ENCODE peak calls at places on chromosomes 5 and 9, in five cellular contexts. U, G, H, Z and Y are unnamed samples.

GRCh38 chr9:92887880-92888338 is 10.1 kb upstream of the ZNF484 start:
- DNase-seq in U (no peak), G (no peak), H (no peak), Z (no peak), Y (no peak)

GRCh38 chr9:12853021-12853420 is 78.2 kb downstream of the LURAP1L start:
- DNase-seq in U (no peak), G (no peak), H (no peak), Z (no peak), Y (no peak)

GRCh38 chr9:2157277-2158105 is 142.3 kb downstream of the SMARCA2 start:
- DNase-seq in U (no peak), G (no peak), H (no peak), Z (no peak), Y (no peak)

GRCh38 chr9:107717608-107718314 is 228.2 kb upstream of the KLF4 start:
- DNase-seq in U (no peak), G (no peak), H (no peak), Z (no peak), Y (no peak)

GRCh38 chr5:113487779-113488644 is at the start of gene MCC:
- DNase-seq in U (no peak), G (peak; percentile 66), H (no peak), Z (peak; percentile 53), Y (peak; percentile 73)

GRCh38 chr5:177005619-177006264 is 837 bp downstream of the UIMC1 start:
- DNase-seq in U (peak; percentile 73), G (no peak), H (no peak), Z (peak; percentile 54), Y (peak; percentile 32)

GRCh38 chr5:146816775-146817387 is 61.7 kb downstream of the PPP2R2B start:
- DNase-seq in U (no peak), G (no peak), H (no peak), Z (no peak), Y (no peak)

GRCh38 chr5:177520906-177521513 is 4.2 kb upstream of the DDX41 start:
- DNase-seq in U (no peak), G (no peak), H (no peak), Z (no peak), Y (no peak)

GRCh38 chr5:173693670-173694069 is 77.2 kb upstream of the BOD1 start:
- DNase-seq in U (peak; percentile 48), G (no peak), H (no peak), Z (peak; percentile 66), Y (no peak)

GRCh38 chr9:135287627-135288026 is 192.0 kb upstream of the PPP1R26 start:
- DNase-seq in U (no peak), G (no peak), H (no peak), Z (no peak), Y (no peak)

GRCh38 chr9:121498487-121499176 is 1.0 kb downstream of the GGTA1 start:
- DNase-seq in U (no peak), G (no peak), H (no peak), Z (no peak), Y (no peak)

GRCh38 chr5:9781882-9782281 is 151.7 kb upstream of the TAS2R1 start:
- DNase-seq in U (no peak), G (no peak), H (no peak), Z (no peak), Y (no peak)

GRCh38 chr5:96332535-96333396 is 100.3 kb downstream of the PCSK1 start:
- DNase-seq in U (no peak), G (no peak), H (no peak), Z (no peak), Y (no peak)

GRCh38 chr5:161846731-161847130 is 1.2 kb upstream of the GABRA1 start:
- DNase-seq in U (no peak), G (no peak), H (no peak), Z (no peak), Y (no peak)

GRCh38 chr9:130410443-130410842 is 34.3 kb upstream of the ASS1 start:
- DNase-seq in U (no peak), G (no peak), H (no peak), Z (no peak), Y (no peak)

GRCh38 chr5:101675510-101675909 is 620.6 kb downstream of the SLCO4C1 start:
- DNase-seq in U (no peak), G (no peak), H (no peak), Z (no peak), Y (no peak)

GRCh38 chr5:9348296-9348996 is 197.4 kb downstream of the SEMA5A start:
- DNase-seq in U (no peak), G (no peak), H (no peak), Z (no peak), Y (no peak)

GRCh38 chr5:54829686-54830085 is 155.7 kb downstream of the ESM1 start:
- DNase-seq in U (no peak), G (no peak), H (no peak), Z (no peak), Y (no peak)

GRCh38 chr9:19231126-19232035 is 888 bp downstream of the DENND4C start:
- DNase-seq in U (peak; percentile 24), G (no peak), H (no peak), Z (no peak), Y (no peak)

GRCh38 chr5:127950707-127951356 is 132.7 kb upstream of the SLC12A2 start:
- DNase-seq in U (no peak), G (no peak), H (no peak), Z (no peak), Y (no peak)

GRCh38 chr9:20479419-20480155 is 142.7 kb downstream of the MLLT3 start:
- DNase-seq in U (no peak), G (no peak), H (peak; percentile 44), Z (no peak), Y (no peak)

GRCh38 chr9:101739311-101739710 is 864 bp upstream of the GRIN3A start:
- DNase-seq in U (no peak), G (no peak), H (no peak), Z (no peak), Y (no peak)

GRCh38 chr9:106322741-106323140 is 540.2 kb upstream of the ZNF462 start:
- DNase-seq in U (no peak), G (no peak), H (no peak), Z (no peak), Y (no peak)

GRCh38 chr5:5374034-5374715 is 48.3 kb upstream of the ICE1 start:
- DNase-seq in U (peak; percentile 35), G (no peak), H (no peak), Z (no peak), Y (no peak)

GRCh38 chr5:163397368-163397767 is 40.0 kb upstream of the CCNG1 start:
- DNase-seq in U (no peak), G (no peak), H (no peak), Z (no peak), Y (no peak)

GRCh38 chr5:6710551-6711318 is 2.5 kb upstream of the TENT4A start:
- DNase-seq in U (no peak), G (no peak), H (no peak), Z (no peak), Y (no peak)

GRCh38 chr9:76818271-76818670 is 54.0 kb downstream of the PCA3 start:
- DNase-seq in U (peak; percentile 4), G (peak; percentile 29), H (no peak), Z (peak; percentile 15), Y (peak; percentile 91)

GRCh38 chr5:10460252-10460906 is 18.7 kb downstream of the ROPN1L start:
- DNase-seq in U (no peak), G (no peak), H (no peak), Z (no peak), Y (no peak)

GRCh38 chr9:127919253-127919815 is 2.5 kb upstream of the ST6GALNAC4 start:
- DNase-seq in U (peak; percentile 72), G (no peak), H (no peak), Z (peak; percentile 87), Y (peak; percentile 99)

GRCh38 chr9:134049236-134049635 is 18.6 kb downstream of the BRD3 start:
- DNase-seq in U (no peak), G (no peak), H (no peak), Z (no peak), Y (no peak)

DNA sequence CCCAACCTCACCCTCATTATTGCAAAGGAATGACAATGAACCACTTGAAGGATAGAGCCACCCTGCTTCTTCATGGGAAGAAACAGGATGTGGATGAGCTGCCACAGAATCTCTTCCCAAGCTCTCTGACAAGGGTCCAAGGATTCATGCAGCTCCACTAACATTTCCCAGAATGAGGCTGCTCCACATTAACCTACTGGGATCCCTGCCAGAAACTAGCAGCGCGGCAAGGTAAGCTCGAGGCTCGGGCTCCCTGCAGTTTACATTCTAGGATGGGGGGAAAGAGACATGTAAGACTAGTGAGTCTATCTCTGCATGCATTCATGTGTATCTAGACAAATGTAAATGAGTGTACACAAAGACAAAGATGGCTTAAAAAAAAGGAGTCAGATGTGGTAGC is 12.1 kb downstream of the DCAF12 start:
- DNase-seq in U (no peak), G (no peak), H (no peak), Z (no peak), Y (no peak)
- TF ChIP-seq ATF3 in U (no peak), G (no peak), H (no peak), Z (no peak), Y (no peak)

DNA sequence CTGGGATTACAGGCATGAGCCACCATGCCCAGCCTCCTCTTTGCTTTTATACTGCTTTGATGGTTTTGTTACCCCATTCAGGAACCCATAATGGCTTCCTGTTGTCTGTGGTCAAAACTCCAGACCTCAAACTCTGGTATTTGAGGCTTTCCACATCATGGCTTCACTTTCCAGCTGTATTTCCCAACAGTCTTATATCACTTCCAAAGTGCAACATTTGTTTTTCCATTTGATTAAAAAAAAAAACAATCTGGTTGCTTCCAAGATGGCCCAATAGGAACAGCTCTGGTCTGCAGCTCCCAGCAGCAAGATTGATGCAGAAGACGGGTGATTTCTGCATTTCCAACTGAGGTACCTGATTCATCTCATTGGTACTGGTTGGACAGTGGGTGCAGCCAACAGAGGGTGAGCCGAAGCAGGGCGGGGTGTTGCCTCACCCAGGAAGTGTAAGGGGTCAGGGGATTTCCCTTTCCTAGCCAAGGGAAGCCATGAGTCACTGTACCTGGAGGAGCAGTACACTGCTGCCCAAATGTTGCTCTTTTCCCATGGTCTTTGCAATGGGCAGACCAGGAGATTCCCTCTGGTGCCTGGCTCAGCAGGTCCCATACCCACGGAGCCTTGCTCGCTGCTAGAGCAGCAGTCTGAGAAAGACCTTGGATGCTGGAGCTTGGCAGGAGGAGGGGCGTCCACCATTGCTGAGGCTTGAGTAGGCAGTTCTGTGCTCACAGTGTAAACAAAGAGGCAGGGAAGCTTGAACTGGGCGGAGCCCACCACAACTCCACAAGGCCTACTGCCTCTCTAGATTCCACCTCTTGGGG is 458.4 kb downstream of the KDM4C start:
- DNase-seq in U (no peak), G (no peak), H (no peak), Z (peak; percentile 13), Y (no peak)
- TF ChIP-seq CEBPB in U (no peak), G (no peak), H (no peak), Z (no peak), Y (no peak)

GRCh38 chr9:124001865-124002525 is 9.6 kb upstream of the LHX2 start:
- DNase-seq in U (no peak), G (no peak), H (no peak), Z (no peak), Y (no peak)
- TF ChIP-seq ATF3 in U (no peak), G (no peak), H (no peak), Z (no peak), Y (no peak)

GRCh38 chr9:73023025-73023541 is 70.2 kb upstream of the ALDH1A1 start:
- DNase-seq in U (no peak), G (no peak), H (peak; percentile 3), Z (peak; percentile 75), Y (peak; percentile 62)
- TF ChIP-seq CEBPB in U (peak; percentile 51), G (peak; percentile 61), H (no peak), Z (peak; percentile 13), Y (peak; percentile 30)